ENCODE peak calls at places on chromosomes 2 and 18, in four cellular contexts. E is DMS153, S is NCI-H2171 treated with DMSO at 0.1 percent for 48 hours, X is left ventricle myocardium inferior. B is an unnamed sample.

GRCh38 chr18:3758531-3758930 is 308.6 kb downstream of the TGIF1 start:
- DNase-seq in E (no peak), S (no peak), X (no peak), B (no peak)

GRCh38 chr2:216807861-216808272 is 52.0 kb downstream of the TNP1 start:
- DNase-seq in E (peak), S (peak), X (peak), B (peak)

GRCh38 chr2:232013701-232014353 is 52.3 kb downstream of the DIS3L2 start:
- DNase-seq in E (no peak), S (peak), X (no peak), B (no peak)

GRCh38 chr2:165401285-165401852 is 68.1 kb upstream of the CSRNP3 start:
- DNase-seq in E (peak), S (peak), X (no peak), B (peak)

GRCh38 chr2:78061301-78061700 is 539.1 kb upstream of the LRRTM4 start:
- DNase-seq in E (no peak), S (no peak), X (no peak), B (no peak)

GRCh38 chr2:26400723-26401122 is 997 bp upstream of the DRC1 start:
- DNase-seq in E (no peak), S (no peak), X (no peak), B (no peak)

GRCh38 chr2:151302879-151303278 is 13.4 kb upstream of the NMI start:
- DNase-seq in E (no peak), S (no peak), X (no peak), B (no peak)

GRCh38 chr2:196234672-196235071 is 63.3 kb upstream of the STK17B start:
- DNase-seq in E (no peak), S (no peak), X (no peak), B (no peak)

GRCh38 chr18:5868218-5868904 is 27.0 kb downstream of the TMEM200C start:
- DNase-seq in E (no peak), S (peak), X (peak), B (peak)

GRCh38 chr2:113341191-113341590 is 62.5 kb upstream of the PAX8 start:
- DNase-seq in E (no peak), S (no peak), X (no peak), B (no peak)

GRCh38 chr2:112646791-112647720 is 1.3 kb downstream of the SLC20A1 start:
- DNase-seq in E (peak), S (peak), X (no peak), B (no peak)

GRCh38 chr2:196967126-196967525 is 40.6 kb upstream of the PGAP1 start:
- DNase-seq in E (no peak), S (peak), X (no peak), B (no peak)

GRCh38 chr2:186460465-186460864 is 25.6 kb upstream of the ZC3H15 start:
- DNase-seq in E (no peak), S (peak), X (no peak), B (no peak)

GRCh38 chr2:113117594-113118262 is 9.7 kb upstream of the IL1RN start:
- DNase-seq in E (no peak), S (no peak), X (no peak), B (no peak)

GRCh38 chr2:133839677-133840076 is 271.4 kb upstream of the NCKAP5 start:
- DNase-seq in E (no peak), S (no peak), X (no peak), B (no peak)

GRCh38 chr2:120719471-120719870 is 16.2 kb upstream of the GLI2 start:
- DNase-seq in E (no peak), S (no peak), X (no peak), B (no peak)

GRCh38 chr18:7382631-7383335 is 151.9 kb downstream of the LRRC30 start:
- DNase-seq in E (no peak), S (no peak), X (no peak), B (no peak)

GRCh38 chr18:45976581-45977373 is 9.6 kb upstream of the EPG5 start:
- DNase-seq in E (no peak), S (no peak), X (no peak), B (no peak)

GRCh38 chr2:85936421-85937068 is 47.8 kb upstream of the ST3GAL5 start:
- DNase-seq in E (no peak), S (no peak), X (no peak), B (no peak)

GRCh38 chr2:137178955-137179377 is 413.6 kb downstream of the THSD7B start:
- DNase-seq in E (no peak), S (no peak), X (no peak), B (no peak)

GRCh38 chr2:118845005-118845842 is 2.2 kb downstream of the EN1 start:
- DNase-seq in E (no peak), S (no peak), X (no peak), B (no peak)

GRCh38 chr2:238302076-238302475 is 13.7 kb upstream of the PER2 start:
- DNase-seq in E (no peak), S (no peak), X (no peak), B (no peak)

GRCh38 chr2:136361521-136361920 is 243.6 kb upstream of the CXCR4 start:
- DNase-seq in E (peak), S (no peak), X (no peak), B (no peak)

GRCh38 chr2:173223880-173224279 is 130.8 kb upstream of the CDCA7 start:
- DNase-seq in E (no peak), S (no peak), X (no peak), B (no peak)